ENCODE peak calls at places on chromosomes 13 and 19, in six cellular contexts. R, Z, M, N, Q and E are unnamed samples.

GRCh38 chr13:32142956-32143375 is 111.4 kb downstream of the FRY start:
- DNase-seq in R (peak), Z (no peak), M (no peak), N (peak), Q (no peak), E (no peak)

GRCh38 chr19:6480843-6481415 is 658 bp downstream of the DENND1C start:
- DNase-seq in R (no peak), Z (no peak), M (no peak), N (no peak), Q (no peak), E (no peak)

GRCh38 chr19:49475995-49476880 is 2.2 kb downstream of the FLT3LG start:
- DNase-seq in R (peak), Z (no peak), M (peak), N (no peak), Q (peak), E (peak)

GRCh38 chr13:110971486-110971885 is 56.6 kb upstream of the ANKRD10 start:
- DNase-seq in R (no peak), Z (no peak), M (no peak), N (no peak), Q (no peak), E (no peak)

GRCh38 chr13:100409132-100409531 is 179.5 kb downstream of the GGACT start:
- DNase-seq in R (no peak), Z (no peak), M (no peak), N (peak), Q (no peak), E (no peak)

GRCh38 chr13:50635504-50635903 is 208.0 kb downstream of the DLEU7 start:
- DNase-seq in R (no peak), Z (peak), M (no peak), N (no peak), Q (no peak), E (no peak)

GRCh38 chr19:32671883-32672282 is 3.1 kb downstream of the ANKRD27 start:
- DNase-seq in R (no peak), Z (no peak), M (no peak), N (peak), Q (no peak), E (no peak)

GRCh38 chr13:103876571-103876970 is 810.4 kb upstream of the SLC10A2 start:
- DNase-seq in R (peak), Z (no peak), M (no peak), N (peak), Q (no peak), E (no peak)

GRCh38 chr13:68927387-68928026 is 1180.1 kb upstream of the ATXN8OS start:
- DNase-seq in R (peak), Z (peak), M (no peak), N (peak), Q (peak), E (no peak)

GRCh38 chr19:38190061-38190460 is 34.0 kb downstream of the DPF1 start:
- DNase-seq in R (no peak), Z (no peak), M (no peak), N (no peak), Q (no peak), E (no peak)

GRCh38 chr19:46115396-46116109 is 8.9 kb downstream of the IGFL3 start:
- DNase-seq in R (peak), Z (no peak), M (no peak), N (peak), Q (no peak), E (no peak)

GRCh38 chr13:66888698-66889097 is 341.4 kb downstream of the PCDH9 start:
- DNase-seq in R (no peak), Z (no peak), M (no peak), N (no peak), Q (no peak), E (no peak)

GRCh38 chr13:44506251-44506650 is 69.9 kb downstream of the TSC22D1 start:
- DNase-seq in R (no peak), Z (no peak), M (no peak), N (no peak), Q (no peak), E (no peak)

GRCh38 chr19:13091400-13092161 is 11.1 kb downstream of the LYL1 start:
- DNase-seq in R (peak), Z (peak), M (no peak), N (peak), Q (no peak), E (no peak)

GRCh38 chr13:103762523-103762922 is 696.3 kb upstream of the SLC10A2 start:
- DNase-seq in R (no peak), Z (no peak), M (no peak), N (no peak), Q (no peak), E (no peak)

GRCh38 chr13:93316848-93317247 is 90.2 kb downstream of the GPC6 start:
- DNase-seq in R (no peak), Z (no peak), M (no peak), N (no peak), Q (no peak), E (no peak)

GRCh38 chr19:21568816-21569496 is 63.6 kb downstream of the ZNF429 start:
- DNase-seq in R (peak), Z (peak), M (peak), N (peak), Q (peak), E (peak)

GRCh38 chr13:98972627-98973026 is 5.2 kb downstream of the DOCK9 start:
- DNase-seq in R (peak), Z (no peak), M (no peak), N (peak), Q (no peak), E (no peak)

GRCh38 chr19:6811906-6812305 is 39.4 kb downstream of the VAV1 start:
- DNase-seq in R (peak), Z (peak), M (no peak), N (peak), Q (no peak), E (no peak)

GRCh38 chr19:57210381-57210780 is 19.1 kb downstream of the ZNF264 start:
- DNase-seq in R (no peak), Z (no peak), M (no peak), N (no peak), Q (no peak), E (no peak)

GRCh38 chr13:30634838-30635237 is 17.1 kb downstream of the USPL1 start:
- DNase-seq in R (no peak), Z (no peak), M (no peak), N (no peak), Q (no peak), E (no peak)

GRCh38 chr19:14550201-14550754 is 20.9 kb downstream of the TECR start:
- DNase-seq in R (no peak), Z (no peak), M (no peak), N (no peak), Q (no peak), E (no peak)

GRCh38 chr19:38209152-38209551 is 14.9 kb downstream of the DPF1 start:
- DNase-seq in R (no peak), Z (no peak), M (no peak), N (no peak), Q (no peak), E (no peak)

GRCh38 chr13:112815871-112816270 is 126.0 kb downstream of the ATP11A start:
- DNase-seq in R (no peak), Z (no peak), M (no peak), N (no peak), Q (no peak), E (no peak)

GRCh38 chr19:48656840-48657474 is 11.0 kb upstream of the CA11 start:
- DNase-seq in R (peak), Z (peak), M (no peak), N (peak), Q (no peak), E (no peak)